ENCODE peak calls at places on chromosomes 3 and 15, in eight cellular contexts. One of them, this sample, is unnamed.

GRCh38 chr3:4825572-4826236 is 153.5 kb upstream of the BHLHE40 start:
- DNase-seq in NCI-H774: no peak
- DNase-seq in AG08396: no peak
- DNase-seq in cardiac fibroblast: no peak
- DNase-seq in stomach: peak; percentile 60
- DNase-seq in activated CD8-positive, alpha-beta T cell treated with anti-CD3 and anti-CD28 coated beads, Interleukin-2, amount 10 ng/mL, durations not matched to agents 7 days and 5 days: peak; percentile 68
- DNase-seq in fibroblast of lung: no peak
- DNase-seq in BE2C: no peak
- DNase-seq in this sample: no peak

GRCh38 chr3:19250959-19251610 is 102.8 kb downstream of the KCNH8 start:
- DNase-seq in NCI-H774: no peak
- DNase-seq in AG08396: no peak
- DNase-seq in cardiac fibroblast: no peak
- DNase-seq in stomach: no peak
- DNase-seq in activated CD8-positive, alpha-beta T cell treated with anti-CD3 and anti-CD28 coated beads, Interleukin-2, amount 10 ng/mL, durations not matched to agents 7 days and 5 days: no peak
- DNase-seq in fibroblast of lung: no peak
- DNase-seq in BE2C: peak; percentile 17
- DNase-seq in this sample: no peak

GRCh38 chr3:10912784-10913183 is 79.8 kb upstream of the SLC6A1 start:
- DNase-seq in NCI-H774: no peak
- DNase-seq in AG08396: no peak
- DNase-seq in cardiac fibroblast: no peak
- DNase-seq in stomach: no peak
- DNase-seq in activated CD8-positive, alpha-beta T cell treated with anti-CD3 and anti-CD28 coated beads, Interleukin-2, amount 10 ng/mL, durations not matched to agents 7 days and 5 days: no peak
- DNase-seq in fibroblast of lung: no peak
- DNase-seq in BE2C: no peak
- DNase-seq in this sample: no peak

GRCh38 chr3:187770224-187770623 is 25.0 kb upstream of the BCL6 start:
- DNase-seq in NCI-H774: no peak
- DNase-seq in AG08396: no peak
- DNase-seq in cardiac fibroblast: no peak
- DNase-seq in stomach: no peak
- DNase-seq in activated CD8-positive, alpha-beta T cell treated with anti-CD3 and anti-CD28 coated beads, Interleukin-2, amount 10 ng/mL, durations not matched to agents 7 days and 5 days: no peak
- DNase-seq in fibroblast of lung: no peak
- DNase-seq in BE2C: no peak
- DNase-seq in this sample: no peak

GRCh38 chr3:119245778-119246177 is 5.1 kb upstream of the B4GALT4 start:
- DNase-seq in NCI-H774: no peak
- DNase-seq in AG08396: no peak
- DNase-seq in cardiac fibroblast: no peak
- DNase-seq in stomach: peak; percentile 63
- DNase-seq in activated CD8-positive, alpha-beta T cell treated with anti-CD3 and anti-CD28 coated beads, Interleukin-2, amount 10 ng/mL, durations not matched to agents 7 days and 5 days: no peak
- DNase-seq in fibroblast of lung: no peak
- DNase-seq in BE2C: peak; percentile 42
- DNase-seq in this sample: no peak

GRCh38 chr3:128273841-128274573 is 120.7 kb downstream of the EEFSEC start:
- DNase-seq in NCI-H774: no peak
- DNase-seq in AG08396: no peak
- DNase-seq in cardiac fibroblast: no peak
- DNase-seq in stomach: no peak
- DNase-seq in activated CD8-positive, alpha-beta T cell treated with anti-CD3 and anti-CD28 coated beads, Interleukin-2, amount 10 ng/mL, durations not matched to agents 7 days and 5 days: peak; percentile 46
- DNase-seq in fibroblast of lung: no peak
- DNase-seq in BE2C: no peak
- DNase-seq in this sample: no peak

GRCh38 chr3:64187065-64187959 is 38.0 kb downstream of the PRICKLE2 start:
- DNase-seq in NCI-H774: no peak
- DNase-seq in AG08396: peak; percentile 71
- DNase-seq in cardiac fibroblast: peak; percentile 99
- DNase-seq in stomach: peak; percentile 40
- DNase-seq in activated CD8-positive, alpha-beta T cell treated with anti-CD3 and anti-CD28 coated beads, Interleukin-2, amount 10 ng/mL, durations not matched to agents 7 days and 5 days: no peak
- DNase-seq in fibroblast of lung: peak; percentile 97
- DNase-seq in BE2C: peak; percentile 35
- DNase-seq in this sample: peak; percentile 43

GRCh38 chr3:52366527-52366926 is 50.4 kb downstream of the DNAH1 start:
- DNase-seq in NCI-H774: no peak
- DNase-seq in AG08396: no peak
- DNase-seq in cardiac fibroblast: no peak
- DNase-seq in stomach: no peak
- DNase-seq in activated CD8-positive, alpha-beta T cell treated with anti-CD3 and anti-CD28 coated beads, Interleukin-2, amount 10 ng/mL, durations not matched to agents 7 days and 5 days: no peak
- DNase-seq in fibroblast of lung: no peak
- DNase-seq in BE2C: no peak
- DNase-seq in this sample: no peak

GRCh38 chr3:197022405-197023231 is 7.0 kb downstream of the MELTF start:
- DNase-seq in NCI-H774: no peak
- DNase-seq in AG08396: no peak
- DNase-seq in cardiac fibroblast: no peak
- DNase-seq in stomach: no peak
- DNase-seq in activated CD8-positive, alpha-beta T cell treated with anti-CD3 and anti-CD28 coated beads, Interleukin-2, amount 10 ng/mL, durations not matched to agents 7 days and 5 days: no peak
- DNase-seq in fibroblast of lung: no peak
- DNase-seq in BE2C: no peak
- DNase-seq in this sample: no peak

GRCh38 chr3:132283440-132283839 is 33.8 kb upstream of the ACP3 start:
- DNase-seq in NCI-H774: no peak
- DNase-seq in AG08396: no peak
- DNase-seq in cardiac fibroblast: peak; percentile 26
- DNase-seq in stomach: no peak
- DNase-seq in activated CD8-positive, alpha-beta T cell treated with anti-CD3 and anti-CD28 coated beads, Interleukin-2, amount 10 ng/mL, durations not matched to agents 7 days and 5 days: no peak
- DNase-seq in fibroblast of lung: peak; percentile 69
- DNase-seq in BE2C: no peak
- DNase-seq in this sample: no peak

GRCh38 chr3:93988283-93988682 is 8.3 kb downstream of the ARL13B start:
- DNase-seq in NCI-H774: no peak
- DNase-seq in AG08396: no peak
- DNase-seq in cardiac fibroblast: peak; percentile 18
- DNase-seq in stomach: no peak
- DNase-seq in activated CD8-positive, alpha-beta T cell treated with anti-CD3 and anti-CD28 coated beads, Interleukin-2, amount 10 ng/mL, durations not matched to agents 7 days and 5 days: no peak
- DNase-seq in fibroblast of lung: peak; percentile 11
- DNase-seq in BE2C: no peak
- DNase-seq in this sample: no peak

GRCh38 chr15:89805241-89806216 is 9.1 kb downstream of the ANPEP start:
- DNase-seq in NCI-H774: no peak
- DNase-seq in AG08396: no peak
- DNase-seq in cardiac fibroblast: no peak
- DNase-seq in stomach: no peak
- DNase-seq in activated CD8-positive, alpha-beta T cell treated with anti-CD3 and anti-CD28 coated beads, Interleukin-2, amount 10 ng/mL, durations not matched to agents 7 days and 5 days: no peak
- DNase-seq in fibroblast of lung: no peak
- DNase-seq in BE2C: no peak
- DNase-seq in this sample: no peak

GRCh38 chr3:45579251-45579650 is 15.3 kb upstream of the LIMD1 start:
- DNase-seq in NCI-H774: no peak
- DNase-seq in AG08396: no peak
- DNase-seq in cardiac fibroblast: no peak
- DNase-seq in stomach: no peak
- DNase-seq in activated CD8-positive, alpha-beta T cell treated with anti-CD3 and anti-CD28 coated beads, Interleukin-2, amount 10 ng/mL, durations not matched to agents 7 days and 5 days: no peak
- DNase-seq in fibroblast of lung: no peak
- DNase-seq in BE2C: no peak
- DNase-seq in this sample: no peak

GRCh38 chr15:40233727-40234577 is 4.9 kb upstream of the PAK6 start:
- DNase-seq in NCI-H774: no peak
- DNase-seq in AG08396: no peak
- DNase-seq in cardiac fibroblast: no peak
- DNase-seq in stomach: no peak
- DNase-seq in activated CD8-positive, alpha-beta T cell treated with anti-CD3 and anti-CD28 coated beads, Interleukin-2, amount 10 ng/mL, durations not matched to agents 7 days and 5 days: no peak
- DNase-seq in fibroblast of lung: no peak
- DNase-seq in BE2C: no peak
- DNase-seq in this sample: no peak

GRCh38 chr3:46863261-46863782 is at the start of gene MYL3:
- DNase-seq in NCI-H774: no peak
- DNase-seq in AG08396: no peak
- DNase-seq in cardiac fibroblast: no peak
- DNase-seq in stomach: no peak
- DNase-seq in activated CD8-positive, alpha-beta T cell treated with anti-CD3 and anti-CD28 coated beads, Interleukin-2, amount 10 ng/mL, durations not matched to agents 7 days and 5 days: no peak
- DNase-seq in fibroblast of lung: no peak
- DNase-seq in BE2C: no peak
- DNase-seq in this sample: no peak

GRCh38 chr3:141782386-141782932 is 19.3 kb downstream of the GRK7 start:
- DNase-seq in NCI-H774: no peak
- DNase-seq in AG08396: no peak
- DNase-seq in cardiac fibroblast: peak; percentile 47
- DNase-seq in stomach: no peak
- DNase-seq in activated CD8-positive, alpha-beta T cell treated with anti-CD3 and anti-CD28 coated beads, Interleukin-2, amount 10 ng/mL, durations not matched to agents 7 days and 5 days: no peak
- DNase-seq in fibroblast of lung: peak; percentile 16
- DNase-seq in BE2C: no peak
- DNase-seq in this sample: no peak

GRCh38 chr15:43370310-43370974 is 401 bp downstream of the ZSCAN29 start:
- DNase-seq in NCI-H774: no peak
- DNase-seq in AG08396: peak; percentile 49
- DNase-seq in cardiac fibroblast: peak; percentile 35
- DNase-seq in stomach: peak; percentile 28
- DNase-seq in activated CD8-positive, alpha-beta T cell treated with anti-CD3 and anti-CD28 coated beads, Interleukin-2, amount 10 ng/mL, durations not matched to agents 7 days and 5 days: peak; percentile 23
- DNase-seq in fibroblast of lung: peak; percentile 36
- DNase-seq in BE2C: peak; percentile 32
- DNase-seq in this sample: peak; percentile 52

GRCh38 chr3:138941259-138941885 is 5.6 kb downstream of the FOXL2 start:
- DNase-seq in NCI-H774: no peak
- DNase-seq in AG08396: peak; percentile 71
- DNase-seq in cardiac fibroblast: peak; percentile 60
- DNase-seq in stomach: no peak
- DNase-seq in activated CD8-positive, alpha-beta T cell treated with anti-CD3 and anti-CD28 coated beads, Interleukin-2, amount 10 ng/mL, durations not matched to agents 7 days and 5 days: no peak
- DNase-seq in fibroblast of lung: no peak
- DNase-seq in BE2C: peak; percentile 70
- DNase-seq in this sample: peak; percentile 69

GRCh38 chr3:101938262-101938847 is 89.0 kb downstream of the NFKBIZ start:
- DNase-seq in NCI-H774: no peak
- DNase-seq in AG08396: no peak
- DNase-seq in cardiac fibroblast: no peak
- DNase-seq in stomach: no peak
- DNase-seq in activated CD8-positive, alpha-beta T cell treated with anti-CD3 and anti-CD28 coated beads, Interleukin-2, amount 10 ng/mL, durations not matched to agents 7 days and 5 days: no peak
- DNase-seq in fibroblast of lung: no peak
- DNase-seq in BE2C: no peak
- DNase-seq in this sample: no peak

GRCh38 chr15:79171320-79172031 is 80.9 kb upstream of the RASGRF1 start:
- DNase-seq in NCI-H774: no peak
- DNase-seq in AG08396: no peak
- DNase-seq in cardiac fibroblast: no peak
- DNase-seq in stomach: no peak
- DNase-seq in activated CD8-positive, alpha-beta T cell treated with anti-CD3 and anti-CD28 coated beads, Interleukin-2, amount 10 ng/mL, durations not matched to agents 7 days and 5 days: no peak
- DNase-seq in fibroblast of lung: no peak
- DNase-seq in BE2C: peak; percentile 84
- DNase-seq in this sample: no peak

GRCh38 chr3:148101061-148101460 is 596.6 kb upstream of the AGTR1 start:
- DNase-seq in NCI-H774: no peak
- DNase-seq in AG08396: no peak
- DNase-seq in cardiac fibroblast: peak; percentile 41
- DNase-seq in stomach: no peak
- DNase-seq in activated CD8-positive, alpha-beta T cell treated with anti-CD3 and anti-CD28 coated beads, Interleukin-2, amount 10 ng/mL, durations not matched to agents 7 days and 5 days: no peak
- DNase-seq in fibroblast of lung: peak; percentile 49
- DNase-seq in BE2C: peak; percentile 24
- DNase-seq in this sample: no peak

GRCh38 chr3:105614288-105615030 is 247.8 kb downstream of the ALCAM start:
- DNase-seq in NCI-H774: no peak
- DNase-seq in AG08396: peak; percentile 14
- DNase-seq in cardiac fibroblast: peak; percentile 20
- DNase-seq in stomach: no peak
- DNase-seq in activated CD8-positive, alpha-beta T cell treated with anti-CD3 and anti-CD28 coated beads, Interleukin-2, amount 10 ng/mL, durations not matched to agents 7 days and 5 days: no peak
- DNase-seq in fibroblast of lung: peak; percentile 17
- DNase-seq in BE2C: no peak
- DNase-seq in this sample: no peak

GRCh38 chr3:194184265-194184751 is 48.4 kb downstream of the HES1 start:
- DNase-seq in NCI-H774: peak; percentile 94
- DNase-seq in AG08396: no peak
- DNase-seq in cardiac fibroblast: no peak
- DNase-seq in stomach: no peak
- DNase-seq in activated CD8-positive, alpha-beta T cell treated with anti-CD3 and anti-CD28 coated beads, Interleukin-2, amount 10 ng/mL, durations not matched to agents 7 days and 5 days: no peak
- DNase-seq in fibroblast of lung: no peak
- DNase-seq in BE2C: no peak
- DNase-seq in this sample: no peak

GRCh38 chr3:171255236-171255806 is 204.9 kb downstream of the TNIK start:
- DNase-seq in NCI-H774: no peak
- DNase-seq in AG08396: no peak
- DNase-seq in cardiac fibroblast: no peak
- DNase-seq in stomach: no peak
- DNase-seq in activated CD8-positive, alpha-beta T cell treated with anti-CD3 and anti-CD28 coated beads, Interleukin-2, amount 10 ng/mL, durations not matched to agents 7 days and 5 days: no peak
- DNase-seq in fibroblast of lung: no peak
- DNase-seq in BE2C: no peak
- DNase-seq in this sample: no peak

This sample was measured in mesothelial cell of epicardium.